ENCODE peak calls at places on chromosomes 12 and 14, in five cellular contexts. N is neural progenitor cell, S is fibroblast of lung, G is PC-3, E is HCT116. O is an unnamed sample.

GRCh38 chr12:120598674-120599463 is 17.7 kb upstream of the POP5 start:
- DNase-seq in N (no peak), G (peak; percentile 44), S (peak; percentile 31), E (no peak), O (no peak)

GRCh38 chr12:115394498-115395220 is 710.7 kb upstream of the TBX3 start:
- DNase-seq in G (peak; percentile 51), E (no peak), N (no peak), S (no peak), O (peak; percentile 32)

GRCh38 chr14:74905595-74906142 is 17.4 kb downstream of the RPS6KL1 start:
- DNase-seq in N (peak; percentile 81), E (peak; percentile 28), G (peak; percentile 68), S (peak; percentile 20), O (peak; percentile 89)

GRCh38 chr14:75459099-75459741 is 31.4 kb downstream of the JDP2 start:
- DNase-seq in E (no peak), S (no peak), N (no peak), G (no peak), O (no peak)

GRCh38 chr12:132143328-132144071 is 619 bp downstream of the DDX51 start:
- DNase-seq in N (peak; percentile 34), G (no peak), E (no peak), S (no peak), O (peak; percentile 40)

GRCh38 chr12:9798008-9798619 is 29.2 kb upstream of the KLRF1 start:
- DNase-seq in E (peak; percentile 71), N (peak; percentile 82), G (peak; percentile 78), S (peak; percentile 68), O (no peak)

GRCh38 chr14:70808402-70809237 is 693 bp downstream of the MAP3K9 start:
- DNase-seq in S (peak; percentile 10), E (no peak), G (no peak), N (peak; percentile 76), O (peak; percentile 36)

GRCh38 chr12:118359541-118359915 is 13.2 kb downstream of the TAOK3 start:
- DNase-seq in S (no peak), N (no peak), G (no peak), E (no peak), O (no peak)

GRCh38 chr14:106094654-106095189 is 568.3 kb downstream of the TMEM121 start:
- DNase-seq in E (no peak), S (no peak), G (no peak), N (peak; percentile 7), O (no peak)

GRCh38 chr14:101634453-101635237 is 73.3 kb downstream of the DIO3 start:
- DNase-seq in S (no peak), E (no peak), N (no peak), G (no peak), O (no peak)

GRCh38 chr12:19382111-19382526 is 57.2 kb upstream of the AEBP2 start:
- DNase-seq in N (peak; percentile 16), S (peak; percentile 92), G (peak; percentile 66), E (no peak), O (peak; percentile 83)

GRCh38 chr12:93813181-93813580 is 136.0 kb downstream of the CRADD start:
- DNase-seq in G (no peak), N (no peak), S (peak; percentile 68), E (no peak), O (no peak)

GRCh38 chr14:76953196-76953945 is 75.1 kb downstream of the IRF2BPL start:
- DNase-seq in G (peak; percentile 98), S (peak; percentile 78), E (peak; percentile 81), N (no peak), O (peak; percentile 85)

GRCh38 chr14:104968153-104968527 is 10.0 kb downstream of the AHNAK2 start:
- DNase-seq in E (no peak), G (peak; percentile 71), S (peak; percentile 63), N (peak; percentile 63), O (peak; percentile 77)

GRCh38 chr12:71562681-71563595 is 100.7 kb downstream of the ZFC3H1 start:
- DNase-seq in G (no peak), N (no peak), E (no peak), S (no peak), O (no peak)

GRCh38 chr14:54348923-54349615 is 47.7 kb upstream of the CDKN3 start:
- DNase-seq in S (peak; percentile 47), E (no peak), N (no peak), G (no peak), O (no peak)

GRCh38 chr14:103984196-103984595 is 41.9 kb upstream of the RD3L start:
- DNase-seq in N (no peak), S (no peak), G (no peak), E (no peak), O (no peak)

GRCh38 chr14:72894623-72895378 is 900 bp upstream of the DPF3 start:
- DNase-seq in N (peak; percentile 59), S (peak; percentile 27), G (peak; percentile 55), E (no peak), O (peak; percentile 54)

GRCh38 chr12:62631531-62632520 is 165.2 kb downstream of the MON2 start:
- DNase-seq in E (no peak), G (no peak), N (peak; percentile 75), S (peak; percentile 91), O (peak; percentile 90)

GRCh38 chr12:4763549-4763948 is 43.3 kb downstream of the GALNT8 start:
- DNase-seq in G (no peak), N (peak; percentile 93), E (peak; percentile 45), S (no peak), O (no peak)

GRCh38 chr12:38555620-38556596 is 239.3 kb downstream of the ALG10B start:
- DNase-seq in E (no peak), N (no peak), G (peak; percentile 41), S (no peak), O (no peak)

GRCh38 chr14:37595809-37596595 is 573 bp downstream of the TTC6 start:
- DNase-seq in S (peak; percentile 22), G (peak; percentile 98), N (peak; percentile 71), E (peak; percentile 28), O (peak; percentile 25)

GRCh38 chr14:34465069-34465859 is 3.2 kb upstream of the SPTSSA start:
- DNase-seq in E (no peak), S (peak; percentile 24), N (peak; percentile 9), G (peak; percentile 18), O (no peak)

GRCh38 chr14:50821471-50822464 is 9.2 kb downstream of the NIN start:
- DNase-seq in E (no peak), S (no peak), N (no peak), G (no peak), O (no peak)

GRCh38 chr14:78074546-78074945 is 95.6 kb upstream of the NRXN3 start:
- DNase-seq in N (no peak), S (peak; percentile 30), E (no peak), G (no peak), O (no peak)

GRCh38 chr12:31922341-31923062 is 36.7 kb upstream of the RESF1 start:
- DNase-seq in G (peak; percentile 63), E (peak; percentile 18), N (no peak), S (peak; percentile 68), O (no peak)

GRCh38 chr14:67768219-67768618 is 48.2 kb downstream of the ZFYVE26 start:
- DNase-seq in G (peak; percentile 10), E (no peak), S (no peak), N (no peak), O (no peak)

GRCh38 chr14:61557262-61557661 is 138.1 kb upstream of the HIF1A start:
- DNase-seq in E (no peak), G (no peak), S (no peak), N (no peak), O (no peak)

GRCh38 chr14:61553730-61554641 is 141.3 kb upstream of the HIF1A start:
- DNase-seq in N (peak; percentile 67), E (no peak), S (peak; percentile 98), G (peak; percentile 100), O (peak; percentile 98)

GRCh38 chr14:61556455-61556854 is 138.9 kb upstream of the HIF1A start:
- DNase-seq in E (no peak), G (peak; percentile 53), N (no peak), S (no peak), O (no peak)

GRCh38 chr14:61557854-61558253 is 137.5 kb upstream of the HIF1A start:
- DNase-seq in N (no peak), E (no peak), G (no peak), S (no peak), O (no peak)

GRCh38 chr14:61555056-61555838 is 140.1 kb upstream of the HIF1A start:
- DNase-seq in S (peak; percentile 78), G (peak; percentile 54), E (no peak), N (peak; percentile 0), O (no peak)
- H3K9ac ChIP-seq in S (no peak overlapping the region), G (peak overlapping the region; percentile 85), E (no peak overlapping the region), N (no peak overlapping the region), O (peak overlapping the region; percentile 77)

DNA sequence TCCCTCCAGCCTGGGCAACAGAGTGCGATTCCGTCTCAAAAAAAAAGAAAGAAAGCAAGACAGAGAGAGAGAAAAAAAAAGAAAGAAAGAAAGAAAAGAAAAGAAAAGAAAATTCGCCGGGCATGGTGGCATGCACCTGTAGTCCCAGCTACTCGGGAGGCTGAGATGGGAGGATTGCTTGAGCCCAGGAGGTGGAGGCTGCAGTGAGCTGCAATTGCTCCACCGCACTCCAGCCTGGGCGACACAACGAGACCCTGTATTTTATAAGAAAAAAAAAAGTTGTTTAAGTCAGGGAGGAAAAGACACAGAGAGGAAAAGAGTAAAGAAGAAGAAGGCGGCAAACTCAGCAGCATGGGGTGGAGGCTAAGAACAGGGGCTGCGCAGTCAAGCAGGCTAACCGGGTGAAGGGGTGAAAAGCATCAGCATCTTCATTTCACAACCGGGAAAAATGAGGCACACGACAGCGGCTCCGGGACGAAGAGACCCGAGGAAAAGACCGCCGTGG is 557 bp upstream of the FICD start:
- DNase-seq in N (no peak), G (no peak), E (no peak), S (no peak), O (no peak)
- H3K4me3 ChIP-seq in N (peak overlapping the region; percentile 66), G (peak overlapping the region; percentile 90), E (peak overlapping the region; percentile 89), S (no peak overlapping the region), O (peak overlapping the region; percentile 90)

DNA sequence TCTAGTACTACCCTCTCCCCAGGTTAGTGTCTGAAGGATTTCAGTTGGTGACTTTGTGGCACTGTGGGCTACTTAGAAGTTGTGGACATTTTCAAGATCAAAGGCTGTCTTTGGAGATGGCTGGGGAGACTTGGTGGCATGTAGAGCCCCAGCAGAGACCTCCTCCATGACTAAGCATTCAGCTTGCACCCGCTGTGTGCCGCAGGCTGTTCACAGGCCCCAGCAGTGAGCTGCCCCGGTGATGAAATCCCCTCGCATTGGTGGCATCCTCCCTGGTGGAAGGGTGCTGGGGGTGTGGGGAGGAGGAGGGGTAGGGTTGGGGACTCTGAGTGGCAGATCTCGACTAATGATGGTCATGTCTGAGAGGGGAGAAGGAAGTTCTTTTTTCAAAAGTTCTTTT is 173.9 kb downstream of the TSPAN9 start:
- DNase-seq in N (no peak), G (no peak), S (no peak), E (no peak), O (no peak)
- H3K4me1 ChIP-seq in N (peaks cover 7% of the 10 kb centered on the region), G (no peaks in the 10 kb centered on the region), S (no peaks in the 10 kb centered on the region), E (no peaks in the 10 kb centered on the region), O (peaks cover 15% of the 10 kb centered on the region)

DNA sequence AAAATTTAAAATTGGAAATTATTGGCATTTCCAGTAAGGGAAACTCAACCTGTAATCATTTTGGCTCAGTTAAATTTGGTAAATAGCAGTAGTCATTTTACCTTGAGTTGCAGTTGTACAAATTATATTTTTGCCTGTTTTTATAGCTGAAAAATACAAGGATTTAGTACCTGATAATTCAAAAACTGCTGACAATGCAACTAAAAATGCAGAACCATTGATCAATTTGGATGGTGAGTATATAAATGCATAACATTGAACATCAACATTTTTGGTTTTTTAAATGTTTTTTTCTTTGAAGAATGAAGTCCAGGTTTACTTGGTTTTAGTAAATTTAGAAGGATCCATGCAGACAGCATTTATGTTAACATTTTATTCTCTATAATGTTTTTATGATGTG is 9.0 kb downstream of the RTRAF start:
- DNase-seq in N (no peak), E (no peak), G (no peak), S (no peak), O (no peak)
- H3K9ac ChIP-seq in N (no peak overlapping the region), E (no peak overlapping the region), G (no peak overlapping the region), S (no peak overlapping the region), O (peak overlapping the region; percentile 47)